ENCODE peak calls at places on chromosomes 6 and 20, in four cellular contexts. One of them, this sample, is unnamed.

GRCh38 chr6:74814440-74814839 is 391.4 kb downstream of the COL12A1 start:
- DNase-seq in astrocyte: no peak
- DNase-seq in neural progenitor cell: no peak
- DNase-seq in HAP-1: no peak
- DNase-seq in this sample: no peak

GRCh38 chr20:62824476-62825287 is 7.8 kb downstream of the COL9A3 start:
- DNase-seq in astrocyte: no peak
- DNase-seq in neural progenitor cell: peak; percentile 85
- DNase-seq in HAP-1: peak; percentile 70
- DNase-seq in this sample: peak; percentile 67

GRCh38 chr20:50291428-50292323 is 101.0 kb downstream of the CEBPB start:
- DNase-seq in astrocyte: no peak
- DNase-seq in neural progenitor cell: no peak
- DNase-seq in HAP-1: no peak
- DNase-seq in this sample: no peak

GRCh38 chr6:17269840-17270239 is 11.3 kb upstream of the RBM24 start:
- DNase-seq in astrocyte: peak; percentile 85
- DNase-seq in neural progenitor cell: no peak
- DNase-seq in HAP-1: no peak
- DNase-seq in this sample: no peak

GRCh38 chr6:24887520-24887919 is 48.2 kb downstream of the RIPOR2 start:
- DNase-seq in astrocyte: no peak
- DNase-seq in neural progenitor cell: no peak
- DNase-seq in HAP-1: peak; percentile 67
- DNase-seq in this sample: no peak

GRCh38 chr6:42374027-42374669 is 77.6 kb downstream of the TRERF1 start:
- DNase-seq in astrocyte: no peak
- DNase-seq in neural progenitor cell: no peak
- DNase-seq in HAP-1: no peak
- DNase-seq in this sample: no peak

GRCh38 chr6:106309024-106309423 is 16.5 kb downstream of the ATG5 start:
- DNase-seq in astrocyte: peak; percentile 74
- DNase-seq in neural progenitor cell: no peak
- DNase-seq in HAP-1: no peak
- DNase-seq in this sample: no peak

GRCh38 chr20:56003966-56004365 is 1.4 kb downstream of the CBLN4 start:
- DNase-seq in astrocyte: no peak
- DNase-seq in neural progenitor cell: peak; percentile 63
- DNase-seq in HAP-1: no peak
- DNase-seq in this sample: peak; percentile 45

GRCh38 chr20:36408219-36408618 is 102.1 kb downstream of the DLGAP4 start:
- DNase-seq in astrocyte: no peak
- DNase-seq in neural progenitor cell: peak; percentile 49
- DNase-seq in HAP-1: no peak
- DNase-seq in this sample: peak; percentile 26

GRCh38 chr20:57693002-57693582 is 16.7 kb downstream of the PMEPA1 start:
- DNase-seq in astrocyte: peak; percentile 77
- DNase-seq in neural progenitor cell: no peak
- DNase-seq in HAP-1: no peak
- DNase-seq in this sample: no peak

GRCh38 chr20:62050166-62051120 is 15.2 kb downstream of the TAF4 start:
- DNase-seq in astrocyte: no peak
- DNase-seq in neural progenitor cell: no peak
- DNase-seq in HAP-1: no peak
- DNase-seq in this sample: no peak

GRCh38 chr20:48283470-48284110 is 498.3 kb upstream of the SULF2 start:
- DNase-seq in astrocyte: peak; percentile 99
- DNase-seq in neural progenitor cell: no peak
- DNase-seq in HAP-1: no peak
- DNase-seq in this sample: peak; percentile 96

GRCh38 chr6:135128268-135128914 is 52.7 kb upstream of the MYB start:
- DNase-seq in astrocyte: no peak
- DNase-seq in neural progenitor cell: no peak
- DNase-seq in HAP-1: no peak
- DNase-seq in this sample: no peak

GRCh38 chr6:132007474-132008190 is 56.5 kb upstream of the CCN2 start:
- DNase-seq in astrocyte: peak; percentile 26
- DNase-seq in neural progenitor cell: no peak
- DNase-seq in HAP-1: no peak
- DNase-seq in this sample: peak; percentile 32

GRCh38 chr6:99490608-99491007 is 24.6 kb downstream of the USP45 start:
- DNase-seq in astrocyte: no peak
- DNase-seq in neural progenitor cell: no peak
- DNase-seq in HAP-1: no peak
- DNase-seq in this sample: no peak

GRCh38 chr20:21214431-21214830 is 88.5 kb downstream of the KIZ start:
- DNase-seq in astrocyte: peak; percentile 10
- DNase-seq in neural progenitor cell: peak; percentile 53
- DNase-seq in HAP-1: peak; percentile 92
- DNase-seq in this sample: no peak

GRCh38 chr6:168623736-168624135 is 182.8 kb downstream of the SMOC2 start:
- DNase-seq in astrocyte: no peak
- DNase-seq in neural progenitor cell: no peak
- DNase-seq in HAP-1: no peak
- DNase-seq in this sample: no peak

GRCh38 chr6:113414511-113414910 is 442.6 kb upstream of the MARCKS start:
- DNase-seq in astrocyte: peak; percentile 73
- DNase-seq in neural progenitor cell: no peak
- DNase-seq in HAP-1: no peak
- DNase-seq in this sample: peak; percentile 79

GRCh38 chr6:43456737-43457126 is 1.4 kb upstream of the DLK2 start:
- DNase-seq in astrocyte: no peak
- DNase-seq in neural progenitor cell: no peak
- DNase-seq in HAP-1: no peak
- DNase-seq in this sample: no peak

GRCh38 chr6:132715204-132715603 is 1.3 kb upstream of the VNN1 start:
- DNase-seq in astrocyte: peak; percentile 37
- DNase-seq in neural progenitor cell: peak; percentile 75
- DNase-seq in HAP-1: no peak
- DNase-seq in this sample: peak; percentile 67

GRCh38 chr6:11766589-11767450 is 11.8 kb downstream of the ADTRP start:
- DNase-seq in astrocyte: peak; percentile 99
- DNase-seq in neural progenitor cell: no peak
- DNase-seq in HAP-1: no peak
- DNase-seq in this sample: peak; percentile 91

GRCh38 chr20:11117808-11118528 is 444.2 kb upstream of the JAG1 start:
- DNase-seq in astrocyte: peak; percentile 92
- DNase-seq in neural progenitor cell: no peak
- DNase-seq in HAP-1: no peak
- DNase-seq in this sample: peak; percentile 91

GRCh38 chr6:5471637-5472430 is 210.5 kb downstream of the FARS2 start:
- DNase-seq in astrocyte: peak; percentile 36
- DNase-seq in neural progenitor cell: peak; percentile 95
- DNase-seq in HAP-1: peak; percentile 67
- DNase-seq in this sample: no peak

GRCh38 chr6:152087096-152087495 is 279.6 kb downstream of the ESR1 start:
- DNase-seq in astrocyte: peak; percentile 76
- DNase-seq in neural progenitor cell: no peak
- DNase-seq in HAP-1: peak; percentile 86
- DNase-seq in this sample: no peak

GRCh38 chr6:119147101-119148053 is 68.9 kb upstream of the FAM184A start:
- DNase-seq in astrocyte: peak; percentile 97
- DNase-seq in neural progenitor cell: no peak
- DNase-seq in HAP-1: no peak
- DNase-seq in this sample: peak; percentile 91

GRCh38 chr6:41430875-41431274 is 95.5 kb downstream of the NCR2 start:
- DNase-seq in astrocyte: peak; percentile 67
- DNase-seq in neural progenitor cell: no peak
- DNase-seq in HAP-1: no peak
- DNase-seq in this sample: peak; percentile 68

GRCh38 chr6:73722318-73723060 is 26.5 kb downstream of the CD109 start:
- DNase-seq in astrocyte: peak; percentile 88
- DNase-seq in neural progenitor cell: no peak
- DNase-seq in HAP-1: no peak
- DNase-seq in this sample: no peak

GRCh38 chr6:36345681-36346417 is 9.2 kb upstream of the BNIP5 start:
- DNase-seq in astrocyte: no peak
- DNase-seq in neural progenitor cell: peak; percentile 32
- DNase-seq in HAP-1: no peak
- DNase-seq in this sample: no peak

GRCh38 chr6:356828-357251 is 34.7 kb upstream of the IRF4 start:
- DNase-seq in astrocyte: no peak
- DNase-seq in neural progenitor cell: no peak
- DNase-seq in HAP-1: no peak
- DNase-seq in this sample: no peak

GRCh38 chr6:158559895-158560786 is at the start of gene TMEM181:
- DNase-seq in astrocyte: peak; percentile 67
- DNase-seq in neural progenitor cell: peak; percentile 92
- DNase-seq in HAP-1: peak; percentile 74
- DNase-seq in this sample: peak; percentile 88

GRCh38 chr20:4038047-4038459 is 22.7 kb upstream of the RNF24 start:
- DNase-seq in astrocyte: peak; percentile 86
- DNase-seq in neural progenitor cell: peak; percentile 46
- DNase-seq in HAP-1: no peak
- DNase-seq in this sample: peak; percentile 47

GRCh38 chr6:47571488-47571887 is 93.9 kb downstream of the CD2AP start:
- DNase-seq in astrocyte: peak; percentile 12
- DNase-seq in neural progenitor cell: no peak
- DNase-seq in HAP-1: no peak
- DNase-seq in this sample: no peak

GRCh38 chr6:100155141-100155540 is 161.1 kb upstream of the MCHR2 start:
- DNase-seq in astrocyte: no peak
- DNase-seq in neural progenitor cell: no peak
- DNase-seq in HAP-1: no peak
- DNase-seq in this sample: no peak

GRCh38 chr6:116616757-116617093 is 446 bp downstream of the RSPH4A start:
- DNase-seq in astrocyte: no peak
- DNase-seq in neural progenitor cell: peak; percentile 43
- DNase-seq in HAP-1: no peak
- DNase-seq in this sample: no peak

GRCh38 chr20:37385176-37385575 is 39.2 kb downstream of the SRC start:
- DNase-seq in astrocyte: no peak
- DNase-seq in neural progenitor cell: no peak
- DNase-seq in HAP-1: no peak
- DNase-seq in this sample: no peak

GRCh38 chr20:11331096-11331495 is 586.6 kb upstream of the BTBD3 start:
- DNase-seq in astrocyte: no peak
- DNase-seq in neural progenitor cell: no peak
- DNase-seq in HAP-1: no peak
- DNase-seq in this sample: peak; percentile 23

GRCh38 chr20:21203036-21203656 is 77.3 kb downstream of the KIZ start:
- DNase-seq in astrocyte: no peak
- DNase-seq in neural progenitor cell: no peak
- DNase-seq in HAP-1: no peak
- DNase-seq in this sample: no peak

DNA sequence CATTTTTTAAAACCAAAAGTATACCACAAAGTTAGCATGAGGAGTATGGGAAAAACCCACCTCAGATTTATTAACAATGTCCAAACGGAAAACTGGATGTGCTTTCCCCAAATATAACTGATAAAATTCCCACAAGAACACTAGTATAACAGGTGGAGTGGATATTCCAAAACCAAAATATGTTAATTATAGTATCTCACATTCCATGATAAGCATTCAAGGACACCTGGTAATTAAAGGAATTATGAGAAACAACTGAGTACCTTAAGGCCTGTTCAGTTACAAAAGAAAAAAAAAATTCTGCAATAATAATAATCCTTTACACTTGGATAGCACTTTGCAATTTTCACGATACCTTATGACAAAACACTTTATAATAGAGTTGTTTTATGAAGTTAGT is 1.9 kb downstream of the CDK19 start:
- DNase-seq in astrocyte: no peak
- DNase-seq in neural progenitor cell: no peak
- DNase-seq in HAP-1: no peak
- DNase-seq in this sample: no peak
- H3K4me3 ChIP-seq in astrocyte: no peak overlapping the region
- H3K4me3 ChIP-seq in neural progenitor cell: peak overlapping the region; percentile 74
- H3K4me3 ChIP-seq in HAP-1: peak overlapping the region; percentile 77
- H3K4me3 ChIP-seq in this sample: no peak overlapping the region

DNA sequence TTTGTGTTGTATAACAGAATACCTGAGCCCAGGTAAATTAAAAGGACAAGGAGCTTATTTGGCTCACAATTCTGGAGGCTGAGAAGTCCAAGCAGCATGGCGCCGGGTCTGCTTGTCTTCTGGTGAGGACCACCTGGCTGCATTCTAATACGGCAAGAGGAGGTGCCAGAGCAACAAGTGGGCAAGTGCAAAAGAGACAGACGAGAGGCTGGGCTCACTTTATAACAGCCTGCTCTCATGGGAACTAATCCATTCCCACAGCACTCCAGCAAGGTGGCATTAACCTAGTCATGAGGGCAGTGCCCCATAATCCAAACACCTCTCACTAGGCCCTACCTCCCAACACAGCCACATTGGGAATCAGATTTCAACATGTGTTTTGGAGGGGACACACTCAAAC is 12.9 kb downstream of the PACSIN1 start:
- DNase-seq in astrocyte: no peak
- DNase-seq in neural progenitor cell: no peak
- DNase-seq in HAP-1: no peak
- DNase-seq in this sample: no peak
- H3K27me3 ChIP-seq in astrocyte: no peaks in the 10 kb centered on the region
- H3K27me3 ChIP-seq in neural progenitor cell: no peaks in the 10 kb centered on the region
- H3K27me3 ChIP-seq in HAP-1: no peaks in the 10 kb centered on the region
- H3K27me3 ChIP-seq in this sample: no peaks in the 10 kb centered on the region

GRCh38 chr20:35270021-35270902 is 7.7 kb downstream of the MMP24OS start:
- DNase-seq in astrocyte: no peak
- DNase-seq in neural progenitor cell: no peak
- DNase-seq in HAP-1: no peak
- DNase-seq in this sample: no peak
- H3K36me3 ChIP-seq in astrocyte: no peaks in the 10 kb centered on the region
- H3K36me3 ChIP-seq in neural progenitor cell: no peaks in the 10 kb centered on the region
- H3K36me3 ChIP-seq in HAP-1: peaks cover 11% of the 10 kb centered on the region
- H3K36me3 ChIP-seq in this sample: peaks cover 20% of the 10 kb centered on the region

DNA sequence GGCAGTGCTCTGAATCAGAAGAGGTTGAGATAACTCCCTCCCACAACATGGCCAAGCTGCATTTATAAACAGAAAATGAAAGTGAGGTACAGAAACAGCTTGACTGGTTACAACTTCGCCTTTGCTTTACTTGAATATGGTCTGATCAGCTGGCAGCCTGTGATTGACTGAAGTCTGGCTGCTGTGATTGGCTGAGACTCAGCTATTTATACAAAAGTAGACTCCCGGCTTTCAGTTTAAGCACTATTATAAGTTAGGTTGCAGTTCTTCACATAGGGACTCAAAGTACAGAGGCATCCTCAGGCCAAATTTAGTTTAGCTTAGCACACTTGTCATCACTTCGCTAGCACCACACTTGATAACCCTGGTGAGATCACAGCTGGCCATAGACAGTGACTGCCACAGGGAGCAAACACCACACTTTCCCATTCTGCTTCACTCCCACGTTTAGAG is 362.6 kb downstream of the EPM2A start:
- DNase-seq in astrocyte: peak; percentile 22
- DNase-seq in neural progenitor cell: no peak
- DNase-seq in HAP-1: no peak
- DNase-seq in this sample: no peak
- H3K4me3 ChIP-seq in astrocyte: no peak overlapping the region
- H3K4me3 ChIP-seq in neural progenitor cell: no peak overlapping the region
- H3K4me3 ChIP-seq in HAP-1: no peak overlapping the region
- H3K4me3 ChIP-seq in this sample: no peak overlapping the region

GRCh38 chr20:31975874-31976273 is 7.9 kb downstream of the XKR7 start:
- DNase-seq in astrocyte: no peak
- DNase-seq in neural progenitor cell: no peak
- DNase-seq in HAP-1: no peak
- DNase-seq in this sample: no peak
- H3K27me3 ChIP-seq in astrocyte: peaks cover 33% of the 10 kb centered on the region
- H3K27me3 ChIP-seq in neural progenitor cell: peaks cover 21% of the 10 kb centered on the region
- H3K27me3 ChIP-seq in HAP-1: peaks cover 16% of the 10 kb centered on the region
- H3K27me3 ChIP-seq in this sample: peaks cover 5% of the 10 kb centered on the region